ENCODE peak calls at places on chromosomes 11 and 22, in four cellular contexts. One of them, this sample, is unnamed.

GRCh38 chr11:130673698-130674097 is 225.3 kb downstream of the ADAMTS15 start:
- DNase-seq in HCT116: no peak
- DNase-seq in MM.1S: no peak
- DNase-seq in prostate gland: no peak
- DNase-seq in this sample: no peak

GRCh38 chr22:23496445-23496833 is 83.7 kb downstream of the IGLL1 start:
- DNase-seq in MM.1S: no peak
- DNase-seq in HCT116: no peak
- DNase-seq in prostate gland: no peak
- DNase-seq in this sample: no peak

GRCh38 chr11:67638535-67639437 is 777 bp downstream of the TBX10 start:
- DNase-seq in prostate gland: no peak
- DNase-seq in MM.1S: no peak
- DNase-seq in HCT116: no peak
- DNase-seq in this sample: no peak

GRCh38 chr11:109405671-109406070 is 16.3 kb upstream of the C11orf87 start:
- DNase-seq in HCT116: no peak
- DNase-seq in MM.1S: no peak
- DNase-seq in prostate gland: no peak
- DNase-seq in this sample: no peak

GRCh38 chr22:24594569-24595120 is 1.8 kb upstream of the LRRC75B start:
- DNase-seq in MM.1S: no peak
- DNase-seq in prostate gland: peak; percentile 64
- DNase-seq in HCT116: no peak
- DNase-seq in this sample: no peak

GRCh38 chr11:22742149-22742548 is 75.7 kb downstream of the GAS2 start:
- DNase-seq in MM.1S: no peak
- DNase-seq in prostate gland: no peak
- DNase-seq in HCT116: no peak
- DNase-seq in this sample: no peak

GRCh38 chr11:14422052-14422813 is 63.2 kb upstream of the RRAS2 start:
- DNase-seq in MM.1S: no peak
- DNase-seq in HCT116: peak; percentile 45
- DNase-seq in prostate gland: peak; percentile 22
- DNase-seq in this sample: no peak

GRCh38 chr11:10233581-10233980 is 60.4 kb downstream of the SBF2 start:
- DNase-seq in prostate gland: no peak
- DNase-seq in HCT116: peak; percentile 39
- DNase-seq in MM.1S: no peak
- DNase-seq in this sample: no peak

GRCh38 chr22:22048981-22049531 is 66.5 kb upstream of the TOP3B start:
- DNase-seq in HCT116: no peak
- DNase-seq in prostate gland: no peak
- DNase-seq in MM.1S: no peak
- DNase-seq in this sample: no peak

DNA sequence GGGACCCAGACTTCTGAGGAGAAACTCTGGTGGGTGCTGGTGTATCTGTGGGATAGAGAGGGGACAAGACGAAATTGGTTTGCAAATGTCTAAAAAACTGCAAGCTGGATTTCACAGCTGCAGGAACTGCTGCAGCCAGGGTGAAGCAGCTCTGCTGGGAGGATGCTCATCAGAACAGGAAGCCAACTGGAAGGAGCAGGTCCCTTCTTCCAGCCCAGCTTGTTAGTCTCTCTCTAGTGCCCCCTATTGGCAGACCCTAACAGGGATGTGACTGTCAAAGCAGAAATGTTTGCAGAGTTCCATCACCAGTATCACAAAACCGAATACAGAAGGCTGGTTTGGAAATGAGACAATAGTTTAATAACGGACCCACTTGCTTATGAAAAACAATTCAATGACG is 74.8 kb upstream of the SLC22A12 start:
- DNase-seq in HCT116: no peak
- DNase-seq in MM.1S: no peak
- DNase-seq in prostate gland: no peak
- DNase-seq in this sample: no peak
- TF ChIP-seq CTCF in HCT116: peak; percentile 41
- TF ChIP-seq CTCF in MM.1S: peak; percentile 27
- TF ChIP-seq CTCF in prostate gland: no peak
- TF ChIP-seq CTCF in this sample: peak; percentile 35

GRCh38 chr11:61890536-61891330 is 612 bp downstream of the FADS3 start:
- DNase-seq in MM.1S: no peak
- DNase-seq in HCT116: no peak
- DNase-seq in prostate gland: no peak
- DNase-seq in this sample: no peak
- TF ChIP-seq CTCF in MM.1S: no peak
- TF ChIP-seq CTCF in HCT116: no peak
- TF ChIP-seq CTCF in prostate gland: no peak
- TF ChIP-seq CTCF in this sample: peak; percentile 7

DNA sequence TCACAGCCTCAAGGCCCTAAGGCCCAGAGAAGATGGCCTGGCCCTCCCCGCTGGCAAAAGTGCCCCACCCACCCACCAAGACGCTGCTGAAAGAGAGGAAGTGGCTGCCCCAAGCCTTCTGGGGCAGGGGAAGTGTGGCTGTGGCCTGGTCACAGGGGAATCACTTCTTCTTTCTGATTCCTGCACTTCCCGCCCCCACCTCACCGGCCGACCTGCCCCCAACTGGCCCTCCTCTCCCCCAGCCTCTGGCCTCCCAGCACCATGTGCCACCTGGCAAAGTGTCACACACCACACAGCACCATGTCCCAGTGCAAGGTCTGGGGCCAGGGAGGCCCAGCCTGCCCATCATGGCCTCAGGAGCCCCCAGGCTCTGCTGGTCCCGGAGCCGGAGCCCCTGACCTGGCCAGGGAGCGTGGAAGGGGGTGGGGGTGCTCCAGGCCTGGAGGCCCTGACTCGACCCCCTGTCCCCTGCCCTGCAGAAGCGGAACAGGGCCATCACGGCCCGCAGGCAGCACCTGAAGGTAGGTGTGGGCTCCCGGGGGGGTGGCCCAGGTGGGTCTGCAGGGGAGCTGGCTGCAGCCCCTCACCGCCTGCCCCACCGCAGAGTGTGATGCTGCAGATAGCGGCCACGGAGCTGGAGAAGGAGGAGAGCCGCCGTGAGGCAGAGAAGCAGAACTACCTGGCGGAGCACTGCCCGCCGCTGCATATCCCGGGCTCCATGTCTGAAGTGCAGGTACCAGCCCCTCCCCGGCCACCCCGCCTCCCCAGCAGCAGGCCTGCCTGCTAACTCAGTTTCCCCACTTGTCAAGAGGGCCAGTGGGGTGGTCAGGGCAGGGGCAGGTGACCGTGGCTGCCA is 1.4 kb downstream of the TNNI2 start:
- DNase-seq in HCT116: no peak
- DNase-seq in prostate gland: no peak
- DNase-seq in MM.1S: no peak
- DNase-seq in this sample: peak; percentile 83
- TF ChIP-seq CTCF in HCT116: no peak
- TF ChIP-seq CTCF in prostate gland: no peak
- TF ChIP-seq CTCF in MM.1S: no peak
- TF ChIP-seq CTCF in this sample: no peak

DNA sequence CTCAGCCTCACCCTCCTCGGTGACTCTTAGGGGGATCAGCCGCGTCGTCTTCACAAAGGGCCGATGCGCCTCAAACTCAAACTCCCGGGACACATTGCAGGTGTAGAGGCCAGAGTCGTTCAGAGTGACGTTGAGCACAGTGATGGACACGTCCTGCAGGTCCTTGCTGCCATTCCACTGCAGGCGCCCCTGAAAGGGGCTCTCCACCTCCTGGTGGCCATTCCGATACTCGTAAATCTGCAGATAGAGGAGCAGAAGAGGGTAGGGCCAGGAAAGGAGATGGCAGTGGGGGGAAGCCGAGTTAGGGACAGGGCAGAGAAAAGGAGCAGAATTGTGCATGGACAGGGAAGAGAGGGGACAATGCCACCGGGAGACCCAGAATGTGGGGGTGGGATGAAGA is 12.0 kb downstream of the SCN3B start:
- DNase-seq in MM.1S: no peak
- DNase-seq in prostate gland: no peak
- DNase-seq in HCT116: no peak
- DNase-seq in this sample: no peak
- TF ChIP-seq CTCF in MM.1S: no peak
- TF ChIP-seq CTCF in prostate gland: no peak
- TF ChIP-seq CTCF in HCT116: no peak
- TF ChIP-seq CTCF in this sample: no peak

GRCh38 chr11:72353861-72354260 is 80.5 kb downstream of the CLPB start:
- DNase-seq in MM.1S: no peak
- DNase-seq in prostate gland: no peak
- DNase-seq in HCT116: no peak
- DNase-seq in this sample: no peak
- TF ChIP-seq CTCF in MM.1S: peak; percentile 4
- TF ChIP-seq CTCF in prostate gland: no peak
- TF ChIP-seq CTCF in HCT116: peak; percentile 38
- TF ChIP-seq CTCF in this sample: peak; percentile 21

GRCh38 chr11:64000026-64000739 is 13.9 kb downstream of the OTUB1 start:
- DNase-seq in prostate gland: peak; percentile 55
- DNase-seq in MM.1S: peak; percentile 47
- DNase-seq in HCT116: no peak
- DNase-seq in this sample: peak; percentile 95
- TF ChIP-seq CTCF in prostate gland: peak; percentile 98
- TF ChIP-seq CTCF in MM.1S: peak; percentile 57
- TF ChIP-seq CTCF in HCT116: no peak
- TF ChIP-seq CTCF in this sample: peak; percentile 92

This sample was measured in GM13977.